ENCODE peak calls at places on chromosomes 6 and 20, in seven cellular contexts. A is RWPE1; R is CD8-positive, alpha-beta memory T cell; H is neuronal stem cell; S is psoas muscle; F is ascending aorta; G is WERI-Rb-1. Q is an unnamed sample.

GRCh38 chr6:144899161-144899560 is 614.0 kb downstream of the UTRN start:
- DNase-seq in A (no peak), R (no peak), H (no peak), S (no peak), F (no peak), G (no peak), Q (no peak)

GRCh38 chr6:36962874-36963273 is 8.3 kb downstream of the PI16 start:
- DNase-seq in A (no peak), R (peak), H (peak), S (peak), F (peak), G (peak), Q (peak)

GRCh38 chr20:10332656-10333421 is 101.2 kb downstream of the MKKS start:
- DNase-seq in A (no peak), R (no peak), H (no peak), S (no peak), F (no peak), G (no peak), Q (no peak)

GRCh38 chr6:138594749-138595148 is 95.5 kb upstream of the NHSL1 start:
- DNase-seq in A (no peak), R (no peak), H (no peak), S (no peak), F (no peak), G (no peak), Q (no peak)

GRCh38 chr6:42342011-42342553 is 109.6 kb downstream of the TRERF1 start:
- DNase-seq in A (no peak), R (no peak), H (no peak), S (no peak), F (no peak), G (no peak), Q (no peak)

GRCh38 chr20:62234346-62234745 is 4.0 kb upstream of the OSBPL2 start:
- DNase-seq in A (no peak), R (no peak), H (no peak), S (no peak), F (no peak), G (no peak), Q (no peak)

GRCh38 chr6:90350689-90351554 is 54.3 kb upstream of the BACH2 start:
- DNase-seq in A (no peak), R (peak), H (no peak), S (no peak), F (no peak), G (no peak), Q (no peak)

GRCh38 chr6:3471711-3472110 is 14.9 kb upstream of the SLC22A23 start:
- DNase-seq in A (no peak), R (no peak), H (no peak), S (no peak), F (no peak), G (no peak), Q (no peak)

GRCh38 chr6:107743311-107743710 is 80.8 kb downstream of the SCML4 start:
- DNase-seq in A (no peak), R (no peak), H (no peak), S (no peak), F (no peak), G (no peak), Q (no peak)

GRCh38 chr20:43722153-43722505 is 4.7 kb downstream of the GTSF1L start:
- DNase-seq in A (no peak), R (no peak), H (no peak), S (no peak), F (no peak), G (no peak), Q (no peak)

GRCh38 chr6:87180105-87180504 is 24.7 kb downstream of the ZNF292 start:
- DNase-seq in A (no peak), R (no peak), H (no peak), S (no peak), F (no peak), G (no peak), Q (no peak)

GRCh38 chr20:5041433-5041832 is 40.1 kb upstream of the SLC23A2 start:
- DNase-seq in A (no peak), R (no peak), H (no peak), S (no peak), F (no peak), G (no peak), Q (no peak)

GRCh38 chr6:46925563-46926253 is 4.0 kb upstream of the ADGRF5 start:
- DNase-seq in A (peak), R (no peak), H (no peak), S (peak), F (peak), G (no peak), Q (no peak)

GRCh38 chr6:49766762-49767161 is 20.3 kb downstream of the PGK2 start:
- DNase-seq in A (no peak), R (no peak), H (no peak), S (no peak), F (no peak), G (no peak), Q (no peak)

GRCh38 chr6:136037885-136038460 is 186.5 kb downstream of the PDE7B start:
- DNase-seq in A (no peak), R (no peak), H (no peak), S (no peak), F (peak), G (no peak), Q (peak)

GRCh38 chr6:138541793-138542481 is 42.6 kb upstream of the NHSL1 start:
- DNase-seq in A (no peak), R (no peak), H (no peak), S (no peak), F (no peak), G (no peak), Q (no peak)

GRCh38 chr6:52364480-52365166 is 2.7 kb downstream of the PAQR8 start:
- DNase-seq in A (no peak), R (no peak), H (no peak), S (no peak), F (no peak), G (no peak), Q (peak)

GRCh38 chr6:168286116-168286515 is 33.5 kb downstream of the DACT2 start:
- DNase-seq in A (no peak), R (no peak), H (no peak), S (no peak), F (no peak), G (no peak), Q (no peak)

GRCh38 chr6:40274058-40274457 is 313.1 kb downstream of the LRFN2 start:
- DNase-seq in A (no peak), R (no peak), H (no peak), S (no peak), F (no peak), G (no peak), Q (no peak)

GRCh38 chr6:112163295-112164257 is 76.2 kb downstream of the FAM229B start:
- DNase-seq in A (peak), R (peak), H (peak), S (peak), F (peak), G (peak), Q (peak)

GRCh38 chr6:64012351-64013060 is 376.9 kb downstream of the PHF3 start:
- DNase-seq in A (peak), R (no peak), H (peak), S (no peak), F (no peak), G (peak), Q (no peak)

GRCh38 chr6:73504160-73504559 is 16.7 kb downstream of the EEF1A1 start:
- DNase-seq in A (no peak), R (no peak), H (no peak), S (no peak), F (no peak), G (no peak), Q (no peak)

GRCh38 chr6:27188885-27189418 is 58.5 kb upstream of the PRSS16 start:
- DNase-seq in A (peak), R (peak), H (peak), S (peak), F (peak), G (peak), Q (no peak)

GRCh38 chr6:43973351-43973750 is 153.9 kb downstream of the MRPL14 start:
- DNase-seq in A (no peak), R (no peak), H (no peak), S (no peak), F (no peak), G (peak), Q (no peak)

GRCh38 chr6:8192597-8192996 is 90.2 kb upstream of the EEF1E1 start:
- DNase-seq in A (no peak), R (no peak), H (no peak), S (no peak), F (no peak), G (no peak), Q (no peak)

GRCh38 chr6:16437095-16437494 is 198.7 kb downstream of the GMPR start:
- DNase-seq in A (no peak), R (no peak), H (no peak), S (no peak), F (no peak), G (no peak), Q (no peak)

GRCh38 chr6:16440656-16441212 is 202.3 kb downstream of the GMPR start:
- DNase-seq in A (no peak), R (no peak), H (no peak), S (no peak), F (no peak), G (no peak), Q (no peak)

GRCh38 chr6:16441262-16441661 is 202.9 kb downstream of the GMPR start:
- DNase-seq in A (no peak), R (no peak), H (no peak), S (no peak), F (no peak), G (no peak), Q (no peak)

GRCh38 chr6:16437984-16438383 is 199.6 kb downstream of the GMPR start:
- DNase-seq in A (no peak), R (no peak), H (no peak), S (no peak), F (no peak), G (no peak), Q (no peak)

DNA sequence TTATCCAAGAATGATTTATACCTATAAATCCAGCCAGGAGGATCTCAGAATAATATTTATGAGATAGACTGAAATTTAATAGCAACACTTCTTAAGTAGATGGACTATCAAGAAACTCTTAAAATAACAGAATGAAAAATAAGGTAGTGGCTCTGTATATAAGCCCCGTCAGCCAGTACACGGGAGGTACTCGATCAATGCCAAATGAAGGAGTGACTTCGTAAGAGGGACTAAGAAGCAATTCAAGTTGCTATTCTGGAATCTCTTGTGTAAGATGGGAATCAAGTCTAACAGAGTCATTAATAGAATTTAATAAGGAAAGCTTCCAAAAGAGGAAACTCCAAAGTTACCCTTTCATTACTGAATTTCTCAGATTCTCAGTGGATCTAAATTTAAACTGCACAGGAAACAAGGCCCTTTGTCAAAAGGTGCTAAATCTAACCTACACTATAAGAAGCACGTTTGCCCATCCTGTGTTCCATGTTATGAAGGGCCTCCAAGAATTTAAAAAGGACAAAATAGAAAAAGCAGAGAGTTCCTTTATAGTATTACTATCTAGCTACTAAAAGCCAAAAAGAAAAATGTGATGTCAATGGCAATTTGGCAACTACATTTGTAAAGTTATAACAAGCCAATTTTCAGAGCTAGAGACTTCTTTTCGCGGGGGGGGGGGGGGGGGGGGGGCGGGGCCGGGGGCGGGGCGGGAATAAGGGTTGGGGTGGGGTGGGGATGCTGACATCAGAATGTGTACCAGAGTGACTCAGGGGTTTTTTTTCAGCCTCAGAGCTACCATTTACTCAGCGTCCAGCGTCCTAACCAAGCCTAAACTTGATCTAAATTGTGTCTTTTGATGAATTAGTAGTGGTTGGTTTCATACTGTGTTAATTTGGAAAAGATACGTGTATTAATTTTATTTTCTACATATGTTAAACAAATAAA is 200.6 kb downstream of the GMPR start:
- DNase-seq in A (peak), R (no peak), H (peak), S (no peak), F (no peak), G (no peak), Q (no peak)
- H3K27ac ChIP-seq in A (peak), R (no peak), H (no peak), S (peak), F (peak), G (no peak), Q (no peak)

DNA sequence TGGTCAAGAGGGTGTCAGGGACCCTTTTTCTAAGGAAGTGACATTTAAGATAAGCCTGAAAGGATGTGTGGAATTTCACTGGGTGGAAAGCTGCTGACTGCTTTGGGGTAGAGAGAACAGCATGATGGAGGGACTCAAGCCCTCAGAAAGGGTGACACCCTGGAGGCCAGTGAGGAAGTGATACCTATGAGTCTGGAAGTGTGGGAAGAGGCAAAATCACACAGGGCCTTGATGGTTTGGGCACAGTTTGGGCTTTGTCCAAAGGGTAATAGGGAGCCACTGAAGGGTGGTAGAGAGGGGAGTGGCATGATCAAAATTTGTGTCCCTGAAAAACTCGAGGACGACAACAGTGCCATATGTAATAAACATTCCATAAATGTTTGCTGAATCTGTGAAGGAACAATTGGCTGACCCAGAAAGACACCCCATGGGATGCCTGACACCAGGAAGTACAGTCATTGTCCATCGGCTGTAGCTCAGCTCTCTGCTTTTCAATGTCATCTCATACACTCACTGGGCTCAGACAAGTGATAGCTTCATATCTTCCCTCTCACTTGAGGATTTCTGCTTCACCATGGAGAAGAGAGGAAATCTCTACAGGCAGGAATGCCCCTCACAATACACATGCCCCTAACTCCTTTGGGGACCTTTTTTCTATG is 21.3 kb downstream of the CASS4 start:
- DNase-seq in A (no peak), R (no peak), H (no peak), S (no peak), F (no peak), G (no peak), Q (no peak)
- H3K27ac ChIP-seq in A (no peak), R (peak), H (no peak), S (no peak), F (no peak), G (no peak), Q (no peak)

GRCh38 chr6:148497256-148497655 is 154.6 kb downstream of the SASH1 start:
- DNase-seq in A (no peak), R (no peak), H (no peak), S (no peak), F (no peak), G (no peak), Q (no peak)
- H3K27ac ChIP-seq in A (peak), R (no peak), H (no peak), S (no peak), F (peak), G (no peak), Q (no peak)

GRCh38 chr6:156782691-156783320 is 5.6 kb downstream of the ARID1B start:
- DNase-seq in A (no peak), R (no peak), H (no peak), S (no peak), F (no peak), G (no peak), Q (no peak)
- H3K27ac ChIP-seq in A (no peak), R (peak), H (no peak), S (peak), F (peak), G (no peak), Q (peak)